ENCODE peak calls at places on chromosome 14, in five cellular contexts. B is Panc1; J is body of pancreas; W is activated effector memory CD4-positive, alpha-beta T cell treated with Interleukin-2 at 50 U/mL for 16 hours; Z is NCI-H2171 treated with DMSO at 0.1 percent for 48 hours. K is an unnamed sample.

GRCh38 chr14:66311935-66312334 is 174.2 kb upstream of the CCDC196 start:
- DNase-seq in Z (peak), W (no peak), J (no peak), B (no peak), K (no peak)

GRCh38 chr14:23423657-23424056 is 11.8 kb downstream of the MYH7 start:
- DNase-seq in B (no peak), W (no peak), Z (no peak), J (no peak), K (no peak)

GRCh38 chr14:90426663-90427062 is 29.8 kb downstream of the CALM1 start:
- DNase-seq in Z (no peak), J (no peak), W (no peak), B (no peak), K (no peak)

GRCh38 chr14:92677087-92677668 is 71.2 kb downstream of the LGMN start:
- DNase-seq in J (no peak), Z (no peak), W (no peak), B (no peak), K (no peak)

GRCh38 chr14:60631842-60632241 is 17.4 kb downstream of the SIX1 start:
- DNase-seq in W (no peak), J (no peak), B (no peak), Z (no peak), K (no peak)

GRCh38 chr14:68979722-68980552 is 835 bp upstream of the ACTN1 start:
- DNase-seq in W (no peak), B (no peak), Z (peak), J (peak), K (no peak)

GRCh38 chr14:72024043-72024407 is 91.8 kb downstream of the RGS6 start:
- DNase-seq in Z (peak), B (peak), W (no peak), J (peak), K (peak)

GRCh38 chr14:65137648-65138317 is 35.5 kb upstream of the MAX start:
- DNase-seq in B (no peak), W (no peak), J (no peak), Z (peak), K (no peak)

GRCh38 chr14:94775875-94776217 is 5.9 kb upstream of the GSC start:
- DNase-seq in W (no peak), B (no peak), J (no peak), Z (no peak), K (no peak)

GRCh38 chr14:76918751-76919421 is 92.7 kb downstream of the LRRC74A start:
- DNase-seq in B (peak), W (no peak), J (peak), Z (peak), K (peak)

GRCh38 chr14:89912667-89913211 is 41.8 kb downstream of the EFCAB11 start:
- DNase-seq in B (no peak), W (no peak), J (peak), Z (no peak), K (no peak)

GRCh38 chr14:50875359-50876090 is 3.7 kb downstream of the ABHD12B start:
- DNase-seq in W (peak), B (no peak), J (no peak), Z (no peak), K (no peak)

GRCh38 chr14:95463173-95463901 is 53.1 kb downstream of the SYNE3 start:
- DNase-seq in W (peak), J (no peak), B (no peak), Z (no peak), K (no peak)

GRCh38 chr14:74281069-74281468 is 21.7 kb downstream of the ABCD4 start:
- DNase-seq in J (no peak), W (no peak), Z (no peak), B (no peak), K (no peak)

GRCh38 chr14:72443991-72444431 is 449.9 kb downstream of the DPF3 start:
- DNase-seq in Z (no peak), W (peak), J (no peak), B (no peak), K (no peak)

GRCh38 chr14:99889268-99889667 is 96.1 kb downstream of the EML1 start:
- DNase-seq in B (no peak), Z (no peak), W (no peak), J (no peak), K (no peak)

GRCh38 chr14:70000601-70001000 is 121.4 kb downstream of the SMOC1 start:
- DNase-seq in Z (no peak), W (no peak), J (no peak), B (no peak), K (no peak)

GRCh38 chr14:69270795-69271708 is 11.1 kb downstream of the GALNT16 start:
- DNase-seq in Z (no peak), B (no peak), W (no peak), J (no peak), K (no peak)

GRCh38 chr14:86961106-86961716 is 1031.8 kb downstream of the GALC start:
- DNase-seq in B (no peak), W (no peak), J (peak), Z (peak), K (no peak)

GRCh38 chr14:81400202-81400678 is at the start of gene STON2:
- DNase-seq in B (no peak), Z (peak), J (peak), W (no peak), K (peak)

GRCh38 chr14:75995372-75996041 is 9.9 kb downstream of the IFT43 start:
- DNase-seq in B (no peak), J (peak), Z (no peak), W (no peak), K (no peak)

GRCh38 chr14:76917158-76917596 is 91.0 kb downstream of the LRRC74A start:
- DNase-seq in Z (peak), W (no peak), J (peak), B (no peak), K (peak)

GRCh38 chr14:73610692-73611091 is 1.6 kb upstream of the ACOT6 start:
- DNase-seq in W (no peak), J (no peak), B (no peak), Z (no peak), K (no peak)

GRCh38 chr14:33933386-33933934 is 17.4 kb downstream of the EGLN3 start:
- DNase-seq in W (no peak), J (no peak), B (no peak), Z (no peak), K (no peak)

GRCh38 chr14:101230161-101230850 is 326.8 kb upstream of the RTL1 start:
- DNase-seq in W (no peak), Z (no peak), J (no peak), B (no peak), K (no peak)

GRCh38 chr14:98961191-98961590 is 310.8 kb downstream of the BCL11B start:
- DNase-seq in W (no peak), Z (no peak), J (no peak), B (no peak), K (no peak)

GRCh38 chr14:21652209-21652808 is 1.3 kb upstream of the OR4E2 start:
- DNase-seq in B (no peak), W (no peak), Z (no peak), J (no peak), K (no peak)

GRCh38 chr14:38297681-38298080 is 41.8 kb upstream of the CLEC14A start:
- DNase-seq in W (no peak), B (no peak), J (no peak), Z (no peak), K (no peak)

GRCh38 chr14:25431211-25432076 is 381.5 kb upstream of the STXBP6 start:
- DNase-seq in Z (no peak), B (no peak), J (peak), W (no peak), K (no peak)

GRCh38 chr14:64968651-64969050 is 3.5 kb downstream of the RAB15 start:
- DNase-seq in J (no peak), B (no peak), Z (no peak), W (no peak), K (no peak)

GRCh38 chr14:100717371-100717770 is 9.3 kb upstream of the DLK1 start:
- DNase-seq in W (no peak), J (no peak), Z (peak), B (no peak), K (no peak)

K was measured in HCT116.